ENCODE peak calls at places on chromosomes 12 and 14, in five cellular contexts. One of them, this sample, is unnamed.

GRCh38 chr12:114938487-114939210 is 254.7 kb upstream of the TBX3 start:
- DNase-seq in PC-3: no peak
- DNase-seq in hepatocyte: no peak
- DNase-seq in GM23338: no peak
- DNase-seq in HCT116: no peak
- DNase-seq in this sample: peak; percentile 15

GRCh38 chr12:49806877-49807276 is 21.3 kb downstream of the NCKAP5L start:
- DNase-seq in PC-3: no peak
- DNase-seq in hepatocyte: no peak
- DNase-seq in GM23338: no peak
- DNase-seq in HCT116: no peak
- DNase-seq in this sample: no peak

GRCh38 chr12:44847888-44848770 is 28.0 kb downstream of the NELL2 start:
- DNase-seq in PC-3: no peak
- DNase-seq in hepatocyte: no peak
- DNase-seq in GM23338: no peak
- DNase-seq in HCT116: no peak
- DNase-seq in this sample: no peak

GRCh38 chr12:19402743-19403400 is 36.4 kb upstream of the AEBP2 start:
- DNase-seq in PC-3: no peak
- DNase-seq in hepatocyte: peak; percentile 23
- DNase-seq in GM23338: no peak
- DNase-seq in HCT116: no peak
- DNase-seq in this sample: no peak

GRCh38 chr12:116406529-116406928 is 129.0 kb upstream of the MED13L start:
- DNase-seq in PC-3: peak; percentile 99
- DNase-seq in hepatocyte: peak; percentile 84
- DNase-seq in GM23338: peak; percentile 65
- DNase-seq in HCT116: peak; percentile 83
- DNase-seq in this sample: no peak

GRCh38 chr12:92623386-92623785 is 79.4 kb upstream of the PLEKHG7 start:
- DNase-seq in PC-3: no peak
- DNase-seq in hepatocyte: no peak
- DNase-seq in GM23338: no peak
- DNase-seq in HCT116: no peak
- DNase-seq in this sample: no peak

GRCh38 chr14:100108042-100108825 is 43.0 kb downstream of the EVL start:
- DNase-seq in PC-3: peak; percentile 82
- DNase-seq in hepatocyte: peak; percentile 86
- DNase-seq in GM23338: peak; percentile 90
- DNase-seq in HCT116: peak; percentile 48
- DNase-seq in this sample: peak; percentile 89

GRCh38 chr12:14283489-14284144 is 81.9 kb upstream of the ATF7IP start:
- DNase-seq in PC-3: no peak
- DNase-seq in hepatocyte: no peak
- DNase-seq in GM23338: peak; percentile 86
- DNase-seq in HCT116: no peak
- DNase-seq in this sample: peak; percentile 47

GRCh38 chr12:5022465-5023061 is 21.1 kb upstream of the KCNA5 start:
- DNase-seq in PC-3: peak; percentile 50
- DNase-seq in hepatocyte: peak; percentile 81
- DNase-seq in GM23338: peak; percentile 80
- DNase-seq in HCT116: peak; percentile 29
- DNase-seq in this sample: peak; percentile 79

GRCh38 chr14:52314521-52315354 is 626 bp downstream of the PTGER2 start:
- DNase-seq in PC-3: no peak
- DNase-seq in hepatocyte: peak; percentile 30
- DNase-seq in GM23338: peak; percentile 56
- DNase-seq in HCT116: no peak
- DNase-seq in this sample: peak; percentile 36

GRCh38 chr14:94665121-94665520 is 52.9 kb downstream of the SERPINA3 start:
- DNase-seq in PC-3: no peak
- DNase-seq in hepatocyte: no peak
- DNase-seq in GM23338: no peak
- DNase-seq in HCT116: no peak
- DNase-seq in this sample: no peak

GRCh38 chr14:53953002-53953827 is 3.4 kb downstream of the BMP4 start:
- DNase-seq in PC-3: peak; percentile 88
- DNase-seq in hepatocyte: peak; percentile 95
- DNase-seq in GM23338: peak; percentile 86
- DNase-seq in HCT116: no peak
- DNase-seq in this sample: peak; percentile 93

GRCh38 chr14:20434701-20435453 is 1.1 kb downstream of the KLHL33 start:
- DNase-seq in PC-3: no peak
- DNase-seq in hepatocyte: no peak
- DNase-seq in GM23338: peak; percentile 71
- DNase-seq in HCT116: no peak
- DNase-seq in this sample: no peak

GRCh38 chr12:4421590-4422031 is 24.0 kb downstream of the FGF6 start:
- DNase-seq in PC-3: peak; percentile 62
- DNase-seq in hepatocyte: peak; percentile 70
- DNase-seq in GM23338: peak; percentile 89
- DNase-seq in HCT116: peak; percentile 27
- DNase-seq in this sample: peak; percentile 83

GRCh38 chr14:64637735-64638473 is 66.3 kb upstream of the PLEKHG3 start:
- DNase-seq in PC-3: no peak
- DNase-seq in hepatocyte: no peak
- DNase-seq in GM23338: no peak
- DNase-seq in HCT116: no peak
- DNase-seq in this sample: no peak

GRCh38 chr14:68590233-68590535 is 202.7 kb downstream of the ZFP36L1 start:
- DNase-seq in PC-3: no peak
- DNase-seq in hepatocyte: no peak
- DNase-seq in GM23338: no peak
- DNase-seq in HCT116: no peak
- DNase-seq in this sample: no peak

GRCh38 chr12:89951050-89951693 is 242.5 kb upstream of the ATP2B1 start:
- DNase-seq in PC-3: peak; percentile 97
- DNase-seq in hepatocyte: peak; percentile 78
- DNase-seq in GM23338: no peak
- DNase-seq in HCT116: no peak
- DNase-seq in this sample: no peak

GRCh38 chr14:57485635-57486034 is 8.0 kb downstream of the CCDC198 start:
- DNase-seq in PC-3: no peak
- DNase-seq in hepatocyte: no peak
- DNase-seq in GM23338: no peak
- DNase-seq in HCT116: no peak
- DNase-seq in this sample: no peak

GRCh38 chr12:44581642-44582242 is 294.4 kb downstream of the NELL2 start:
- DNase-seq in PC-3: no peak
- DNase-seq in hepatocyte: no peak
- DNase-seq in GM23338: peak; percentile 89
- DNase-seq in HCT116: no peak
- DNase-seq in this sample: peak; percentile 72

GRCh38 chr12:50004696-50005095 is 20.6 kb downstream of the RACGAP1 start:
- DNase-seq in PC-3: no peak
- DNase-seq in hepatocyte: no peak
- DNase-seq in GM23338: no peak
- DNase-seq in HCT116: no peak
- DNase-seq in this sample: no peak

GRCh38 chr14:61563880-61564622 is 131.3 kb upstream of the HIF1A start:
- DNase-seq in PC-3: no peak
- DNase-seq in hepatocyte: no peak
- DNase-seq in GM23338: no peak
- DNase-seq in HCT116: no peak
- DNase-seq in this sample: no peak

GRCh38 chr14:61564623-61565091 is 130.7 kb upstream of the HIF1A start:
- DNase-seq in PC-3: peak; percentile 99
- DNase-seq in hepatocyte: peak; percentile 82
- DNase-seq in GM23338: peak; percentile 17
- DNase-seq in HCT116: peak; percentile 76
- DNase-seq in this sample: no peak

GRCh38 chr14:61566537-61567225 is 128.6 kb upstream of the HIF1A start:
- DNase-seq in PC-3: peak; percentile 78
- DNase-seq in hepatocyte: peak; percentile 49
- DNase-seq in GM23338: no peak
- DNase-seq in HCT116: no peak
- DNase-seq in this sample: no peak

GRCh38 chr14:61565836-61566536 is 129.3 kb upstream of the HIF1A start:
- DNase-seq in PC-3: peak; percentile 97
- DNase-seq in hepatocyte: no peak
- DNase-seq in GM23338: no peak
- DNase-seq in HCT116: no peak
- DNase-seq in this sample: no peak

GRCh38 chr14:61565181-61565580 is 130.1 kb upstream of the HIF1A start:
- DNase-seq in PC-3: peak; percentile 63
- DNase-seq in hepatocyte: no peak
- DNase-seq in GM23338: no peak
- DNase-seq in HCT116: no peak
- DNase-seq in this sample: no peak
- H3K27ac ChIP-seq in PC-3: peak overlapping the region; percentile 96
- H3K27ac ChIP-seq in hepatocyte: peak overlapping the region; percentile 96
- H3K27ac ChIP-seq in GM23338: no peak overlapping the region
- H3K27ac ChIP-seq in HCT116: peak overlapping the region; percentile 97
- H3K27ac ChIP-seq in this sample: no peak overlapping the region

GRCh38 chr14:51116682-51117081 is 21.8 kb upstream of the TRIM9 start:
- DNase-seq in PC-3: peak; percentile 22
- DNase-seq in hepatocyte: no peak
- DNase-seq in GM23338: no peak
- DNase-seq in HCT116: no peak
- DNase-seq in this sample: no peak

GRCh38 chr14:51119411-51120051 is 24.6 kb upstream of the TRIM9 start:
- DNase-seq in PC-3: no peak
- DNase-seq in hepatocyte: no peak
- DNase-seq in GM23338: no peak
- DNase-seq in HCT116: no peak
- DNase-seq in this sample: no peak

GRCh38 chr14:51118993-51119392 is 24.1 kb upstream of the TRIM9 start:
- DNase-seq in PC-3: no peak
- DNase-seq in hepatocyte: no peak
- DNase-seq in GM23338: no peak
- DNase-seq in HCT116: no peak
- DNase-seq in this sample: no peak

GRCh38 chr14:51117579-51117978 is 22.7 kb upstream of the TRIM9 start:
- DNase-seq in PC-3: no peak
- DNase-seq in hepatocyte: no peak
- DNase-seq in GM23338: no peak
- DNase-seq in HCT116: no peak
- DNase-seq in this sample: no peak

DNA sequence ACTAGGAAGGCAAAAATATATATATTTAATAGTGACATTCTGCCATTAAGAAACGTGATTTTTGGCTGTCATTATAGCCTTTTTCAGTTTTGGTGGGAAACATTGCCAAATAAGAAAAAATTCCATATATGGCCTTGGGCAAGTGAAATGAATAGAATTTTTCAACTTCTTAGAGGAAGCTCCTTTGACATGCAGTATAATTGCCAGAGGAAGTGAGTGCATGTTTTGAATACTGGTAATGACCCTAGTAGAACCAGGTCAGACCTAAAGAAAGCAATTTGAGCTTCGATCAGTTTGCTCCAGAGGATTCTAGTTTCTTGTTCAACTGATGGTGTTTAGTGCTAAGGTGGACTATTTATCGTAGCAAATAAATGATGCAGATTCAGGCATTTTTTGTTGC is 26.2 kb upstream of the TRIM9 start:
- DNase-seq in PC-3: no peak
- DNase-seq in hepatocyte: no peak
- DNase-seq in GM23338: peak; percentile 28
- DNase-seq in HCT116: no peak
- DNase-seq in this sample: no peak
- TF ChIP-seq EZH2phosphoT487 in PC-3: no peak
- TF ChIP-seq EZH2phosphoT487 in hepatocyte: no peak
- TF ChIP-seq EZH2phosphoT487 in GM23338: no peak
- TF ChIP-seq EZH2phosphoT487 in HCT116: no peak
- TF ChIP-seq EZH2phosphoT487 in this sample: no peak

GRCh38 chr14:76918751-76919421 is 92.7 kb downstream of the LRRC74A start:
- DNase-seq in PC-3: peak; percentile 96
- DNase-seq in hepatocyte: peak; percentile 96
- DNase-seq in GM23338: peak; percentile 75
- DNase-seq in HCT116: peak; percentile 73
- DNase-seq in this sample: peak; percentile 76

GRCh38 chr14:76919431-76919810 is 93.2 kb downstream of the LRRC74A start:
- DNase-seq in PC-3: peak; percentile 73
- DNase-seq in hepatocyte: no peak
- DNase-seq in GM23338: no peak
- DNase-seq in HCT116: no peak
- DNase-seq in this sample: no peak

GRCh38 chr14:76918176-76918750 is 92.1 kb downstream of the LRRC74A start:
- DNase-seq in PC-3: no peak
- DNase-seq in hepatocyte: peak; percentile 75
- DNase-seq in GM23338: no peak
- DNase-seq in HCT116: no peak
- DNase-seq in this sample: no peak

GRCh38 chr14:76920572-76921175 is 94.5 kb downstream of the LRRC74A start:
- DNase-seq in PC-3: no peak
- DNase-seq in hepatocyte: peak; percentile 59
- DNase-seq in GM23338: peak; percentile 75
- DNase-seq in HCT116: no peak
- DNase-seq in this sample: peak; percentile 51

GRCh38 chr14:76919811-76920571 is 93.8 kb downstream of the LRRC74A start:
- DNase-seq in PC-3: peak; percentile 53
- DNase-seq in hepatocyte: peak; percentile 87
- DNase-seq in GM23338: peak; percentile 67
- DNase-seq in HCT116: no peak
- DNase-seq in this sample: no peak
- H3K4me1 ChIP-seq in PC-3: peaks cover 50% of the 10 kb centered on the region
- H3K4me1 ChIP-seq in hepatocyte: peaks cover 74% of the 10 kb centered on the region
- H3K4me1 ChIP-seq in GM23338: peaks cover 64% of the 10 kb centered on the region
- H3K4me1 ChIP-seq in HCT116: peaks cover 54% of the 10 kb centered on the region
- H3K4me1 ChIP-seq in this sample: peaks cover 62% of the 10 kb centered on the region

GRCh38 chr14:36070056-36071043 is 106.2 kb downstream of the PTCSC3 start:
- DNase-seq in PC-3: peak; percentile 82
- DNase-seq in hepatocyte: peak; percentile 85
- DNase-seq in GM23338: peak; percentile 86
- DNase-seq in HCT116: peak; percentile 55
- DNase-seq in this sample: peak; percentile 87
- H3K27ac ChIP-seq in PC-3: no peak overlapping the region
- H3K27ac ChIP-seq in hepatocyte: no peak overlapping the region
- H3K27ac ChIP-seq in GM23338: no peak overlapping the region
- H3K27ac ChIP-seq in HCT116: no peak overlapping the region
- H3K27ac ChIP-seq in this sample: no peak overlapping the region